ENCODE peak calls at places on chromosomes 7 and 10, in ten cellular contexts. One of them, this sample, is unnamed.

GRCh38 chr7:135392701-135393100 is 117.2 kb downstream of the CNOT4 start:
- DNase-seq in sciatic nerve: no peak
- DNase-seq in upper lobe of right lung: no peak
- DNase-seq in fibroblast of lung: no peak
- DNase-seq in hepatic stellate cell: no peak
- DNase-seq in HEK293T: no peak
- DNase-seq in T-helper 2 cell: no peak
- DNase-seq in stimulated activated CD8-positive, alpha-beta memory T cell treated with anti-CD3 and anti-CD28 coated beads, Interleukin-15, amount 100 ng/mL, for 24 hours: no peak
- DNase-seq in activated naive CD8-positive, alpha-beta T cell treated with anti-CD3 and anti-CD28 coated beads, Interleukin-2, amount 50 U/mL, for 24 hours: no peak
- DNase-seq in RPMI7951: no peak
- DNase-seq in this sample: no peak

GRCh38 chr7:123966936-123967335 is 41.9 kb downstream of the SPAM1 start:
- DNase-seq in sciatic nerve: no peak
- DNase-seq in upper lobe of right lung: no peak
- DNase-seq in HEK293T: no peak
- DNase-seq in stimulated activated CD8-positive, alpha-beta memory T cell treated with anti-CD3 and anti-CD28 coated beads, Interleukin-15, amount 100 ng/mL, for 24 hours: no peak
- DNase-seq in T-helper 2 cell: no peak
- DNase-seq in hepatic stellate cell: no peak
- DNase-seq in fibroblast of lung: peak
- DNase-seq in RPMI7951: no peak
- DNase-seq in activated naive CD8-positive, alpha-beta T cell treated with anti-CD3 and anti-CD28 coated beads, Interleukin-2, amount 50 U/mL, for 24 hours: no peak
- DNase-seq in this sample: peak

GRCh38 chr10:46028584-46029570 is 1.5 kb downstream of the NCOA4 start:
- DNase-seq in T-helper 2 cell: peak
- DNase-seq in RPMI7951: peak
- DNase-seq in sciatic nerve: no peak
- DNase-seq in hepatic stellate cell: peak
- DNase-seq in HEK293T: peak
- DNase-seq in upper lobe of right lung: no peak
- DNase-seq in fibroblast of lung: peak
- DNase-seq in activated naive CD8-positive, alpha-beta T cell treated with anti-CD3 and anti-CD28 coated beads, Interleukin-2, amount 50 U/mL, for 24 hours: no peak
- DNase-seq in stimulated activated CD8-positive, alpha-beta memory T cell treated with anti-CD3 and anti-CD28 coated beads, Interleukin-15, amount 100 ng/mL, for 24 hours: no peak
- DNase-seq in this sample: peak

GRCh38 chr7:52302765-52303520 is 732.5 kb upstream of the POM121L12 start:
- DNase-seq in RPMI7951: no peak
- DNase-seq in hepatic stellate cell: no peak
- DNase-seq in T-helper 2 cell: no peak
- DNase-seq in stimulated activated CD8-positive, alpha-beta memory T cell treated with anti-CD3 and anti-CD28 coated beads, Interleukin-15, amount 100 ng/mL, for 24 hours: no peak
- DNase-seq in fibroblast of lung: no peak
- DNase-seq in upper lobe of right lung: no peak
- DNase-seq in activated naive CD8-positive, alpha-beta T cell treated with anti-CD3 and anti-CD28 coated beads, Interleukin-2, amount 50 U/mL, for 24 hours: no peak
- DNase-seq in sciatic nerve: no peak
- DNase-seq in HEK293T: no peak
- DNase-seq in this sample: no peak

GRCh38 chr7:140314571-140315480 is 83.5 kb downstream of the SLC37A3 start:
- DNase-seq in T-helper 2 cell: no peak
- DNase-seq in HEK293T: no peak
- DNase-seq in activated naive CD8-positive, alpha-beta T cell treated with anti-CD3 and anti-CD28 coated beads, Interleukin-2, amount 50 U/mL, for 24 hours: no peak
- DNase-seq in sciatic nerve: no peak
- DNase-seq in fibroblast of lung: peak
- DNase-seq in stimulated activated CD8-positive, alpha-beta memory T cell treated with anti-CD3 and anti-CD28 coated beads, Interleukin-15, amount 100 ng/mL, for 24 hours: no peak
- DNase-seq in upper lobe of right lung: no peak
- DNase-seq in hepatic stellate cell: no peak
- DNase-seq in RPMI7951: no peak
- DNase-seq in this sample: no peak

GRCh38 chr7:1352656-1353286 is 106.5 kb downstream of the MICALL2 start:
- DNase-seq in hepatic stellate cell: no peak
- DNase-seq in stimulated activated CD8-positive, alpha-beta memory T cell treated with anti-CD3 and anti-CD28 coated beads, Interleukin-15, amount 100 ng/mL, for 24 hours: no peak
- DNase-seq in upper lobe of right lung: no peak
- DNase-seq in HEK293T: no peak
- DNase-seq in activated naive CD8-positive, alpha-beta T cell treated with anti-CD3 and anti-CD28 coated beads, Interleukin-2, amount 50 U/mL, for 24 hours: no peak
- DNase-seq in T-helper 2 cell: no peak
- DNase-seq in fibroblast of lung: no peak
- DNase-seq in RPMI7951: no peak
- DNase-seq in sciatic nerve: no peak
- DNase-seq in this sample: no peak

GRCh38 chr7:70259497-70259896 is 661.2 kb downstream of the AUTS2 start:
- DNase-seq in stimulated activated CD8-positive, alpha-beta memory T cell treated with anti-CD3 and anti-CD28 coated beads, Interleukin-15, amount 100 ng/mL, for 24 hours: no peak
- DNase-seq in hepatic stellate cell: no peak
- DNase-seq in sciatic nerve: no peak
- DNase-seq in T-helper 2 cell: no peak
- DNase-seq in HEK293T: no peak
- DNase-seq in upper lobe of right lung: no peak
- DNase-seq in fibroblast of lung: peak
- DNase-seq in activated naive CD8-positive, alpha-beta T cell treated with anti-CD3 and anti-CD28 coated beads, Interleukin-2, amount 50 U/mL, for 24 hours: no peak
- DNase-seq in RPMI7951: no peak
- DNase-seq in this sample: no peak

GRCh38 chr7:158406364-158406763 is 181.3 kb downstream of the PTPRN2 start:
- DNase-seq in HEK293T: no peak
- DNase-seq in fibroblast of lung: no peak
- DNase-seq in upper lobe of right lung: peak
- DNase-seq in activated naive CD8-positive, alpha-beta T cell treated with anti-CD3 and anti-CD28 coated beads, Interleukin-2, amount 50 U/mL, for 24 hours: no peak
- DNase-seq in T-helper 2 cell: no peak
- DNase-seq in hepatic stellate cell: no peak
- DNase-seq in stimulated activated CD8-positive, alpha-beta memory T cell treated with anti-CD3 and anti-CD28 coated beads, Interleukin-15, amount 100 ng/mL, for 24 hours: no peak
- DNase-seq in RPMI7951: no peak
- DNase-seq in sciatic nerve: no peak
- DNase-seq in this sample: no peak

GRCh38 chr7:17832820-17833219 is 107.5 kb downstream of the SNX13 start:
- DNase-seq in HEK293T: no peak
- DNase-seq in fibroblast of lung: no peak
- DNase-seq in activated naive CD8-positive, alpha-beta T cell treated with anti-CD3 and anti-CD28 coated beads, Interleukin-2, amount 50 U/mL, for 24 hours: no peak
- DNase-seq in stimulated activated CD8-positive, alpha-beta memory T cell treated with anti-CD3 and anti-CD28 coated beads, Interleukin-15, amount 100 ng/mL, for 24 hours: no peak
- DNase-seq in T-helper 2 cell: no peak
- DNase-seq in RPMI7951: no peak
- DNase-seq in sciatic nerve: no peak
- DNase-seq in hepatic stellate cell: no peak
- DNase-seq in upper lobe of right lung: no peak
- DNase-seq in this sample: no peak

GRCh38 chr7:40804477-40805215 is 669.8 kb downstream of the SUGCT start:
- DNase-seq in activated naive CD8-positive, alpha-beta T cell treated with anti-CD3 and anti-CD28 coated beads, Interleukin-2, amount 50 U/mL, for 24 hours: no peak
- DNase-seq in fibroblast of lung: no peak
- DNase-seq in upper lobe of right lung: no peak
- DNase-seq in T-helper 2 cell: no peak
- DNase-seq in HEK293T: no peak
- DNase-seq in hepatic stellate cell: no peak
- DNase-seq in sciatic nerve: no peak
- DNase-seq in stimulated activated CD8-positive, alpha-beta memory T cell treated with anti-CD3 and anti-CD28 coated beads, Interleukin-15, amount 100 ng/mL, for 24 hours: no peak
- DNase-seq in RPMI7951: peak
- DNase-seq in this sample: no peak

GRCh38 chr10:100148353-100149211 is 37.2 kb downstream of the ERLIN1 start:
- DNase-seq in HEK293T: no peak
- DNase-seq in sciatic nerve: no peak
- DNase-seq in T-helper 2 cell: no peak
- DNase-seq in RPMI7951: peak
- DNase-seq in stimulated activated CD8-positive, alpha-beta memory T cell treated with anti-CD3 and anti-CD28 coated beads, Interleukin-15, amount 100 ng/mL, for 24 hours: no peak
- DNase-seq in upper lobe of right lung: no peak
- DNase-seq in activated naive CD8-positive, alpha-beta T cell treated with anti-CD3 and anti-CD28 coated beads, Interleukin-2, amount 50 U/mL, for 24 hours: peak
- DNase-seq in hepatic stellate cell: no peak
- DNase-seq in fibroblast of lung: no peak
- DNase-seq in this sample: peak